ENCODE peak calls at places on chromosome 2, in seven cellular contexts. N is body of pancreas, V is astrocyte of the spinal cord, M is fibroblast of lung, T is transverse colon, K is fibroblast of pulmonary artery, Z is bronchial epithelial cell. H is an unnamed sample.

GRCh38 chr2:55511508-55512124 is 7.9 kb upstream of the CFAP36 start:
- DNase-seq in M (peak), V (peak), Z (peak), K (peak), N (no peak), T (no peak), H (peak)

GRCh38 chr2:24399434-24400206 is 39.3 kb upstream of the ITSN2 start:
- DNase-seq in V (no peak), M (no peak), T (no peak), Z (no peak), N (no peak), K (no peak), H (no peak)

GRCh38 chr2:211351998-211352397 is 795.6 kb downstream of the CPS1 start:
- DNase-seq in Z (peak), K (no peak), T (no peak), M (no peak), N (no peak), V (no peak), H (no peak)

GRCh38 chr2:51790854-51791253 is 758.9 kb upstream of the NRXN1 start:
- DNase-seq in Z (no peak), V (no peak), N (no peak), T (no peak), K (no peak), M (no peak), H (no peak)

GRCh38 chr2:105449083-105449482 is 50.2 kb upstream of the FHL2 start:
- DNase-seq in K (no peak), Z (peak), V (no peak), T (peak), N (no peak), M (no peak), H (no peak)

GRCh38 chr2:24930768-24931167 is 10.7 kb upstream of the ADCY3 start:
- DNase-seq in Z (peak), M (no peak), T (no peak), V (no peak), N (no peak), K (no peak), H (peak)

GRCh38 chr2:146374505-146374904 is 1470.3 kb upstream of the ACVR2A start:
- DNase-seq in K (no peak), V (no peak), N (no peak), T (no peak), Z (peak), M (peak), H (no peak)

GRCh38 chr2:83730258-83730657 is 728.8 kb downstream of the SUCLG1 start:
- DNase-seq in V (no peak), T (no peak), N (no peak), K (peak), M (no peak), Z (peak), H (peak)

GRCh38 chr2:18123211-18123570 is 244.7 kb downstream of the KCNS3 start:
- DNase-seq in V (no peak), M (no peak), K (no peak), T (no peak), N (no peak), Z (no peak), H (no peak)

GRCh38 chr2:108535380-108535677 is 1.1 kb downstream of the LIMS1 start:
- DNase-seq in N (no peak), K (no peak), M (peak), Z (no peak), V (no peak), T (no peak), H (peak)

GRCh38 chr2:97728091-97728596 is 14.8 kb downstream of the ZAP70 start:
- DNase-seq in K (peak), T (no peak), M (peak), Z (peak), N (no peak), V (no peak), H (peak)

GRCh38 chr2:173187911-173188788 is 112.5 kb downstream of the MAP3K20 start:
- DNase-seq in Z (peak), K (peak), N (no peak), V (peak), T (no peak), M (peak), H (peak)

GRCh38 chr2:68934021-68934420 is 18.7 kb downstream of the GKN2 start:
- DNase-seq in K (no peak), T (no peak), V (no peak), N (no peak), Z (no peak), M (no peak), H (no peak)

GRCh38 chr2:169767243-169767888 is 31.3 kb upstream of the SSB start:
- DNase-seq in V (peak), M (peak), T (peak), N (peak), K (peak), Z (peak), H (peak)

GRCh38 chr2:162710282-162710891 is 128.2 kb downstream of the KCNH7 start:
- DNase-seq in N (peak), V (peak), Z (peak), K (no peak), M (no peak), T (peak), H (no peak)

GRCh38 chr2:169734172-169734847 is 678 bp downstream of the KLHL23 start:
- DNase-seq in N (peak), V (peak), K (no peak), T (peak), Z (no peak), M (no peak), H (peak)

GRCh38 chr2:189534854-189535253 is 45.7 kb downstream of the SLC40A1 start:
- DNase-seq in Z (peak), V (peak), M (peak), T (no peak), N (no peak), K (peak), H (peak)

GRCh38 chr2:20050712-20051517 is 513 bp downstream of the LAPTM4A start:
- DNase-seq in N (peak), Z (peak), V (peak), M (peak), T (peak), K (peak), H (no peak)

GRCh38 chr2:116435648-116436047 is 1378.8 kb upstream of the DDX18 start:
- DNase-seq in M (no peak), V (no peak), Z (no peak), T (no peak), K (no peak), N (no peak), H (no peak)

GRCh38 chr2:158600155-158600802 is 143.5 kb downstream of the PKP4 start:
- DNase-seq in V (peak), N (peak), Z (peak), M (peak), K (peak), T (peak), H (peak)

GRCh38 chr2:5668682-5669267 is 23.4 kb upstream of the SOX11 start:
- DNase-seq in K (no peak), M (no peak), Z (no peak), V (no peak), N (no peak), T (no peak), H (no peak)

GRCh38 chr2:31978998-31979397 is 31.8 kb downstream of the MEMO1 start:
- DNase-seq in M (no peak), T (no peak), K (no peak), N (no peak), V (no peak), Z (no peak), H (no peak)

GRCh38 chr2:107622741-107623310 is 203.9 kb upstream of the RGPD4 start:
- DNase-seq in M (no peak), K (no peak), Z (no peak), N (no peak), V (no peak), T (no peak), H (no peak)

GRCh38 chr2:188787661-188788044 is 186.5 kb upstream of the COL3A1 start:
- DNase-seq in N (no peak), Z (no peak), T (no peak), V (peak), K (peak), M (peak), H (peak)

GRCh38 chr2:162838141-162838500 is 446 bp downstream of the KCNH7 start:
- DNase-seq in V (no peak), Z (no peak), N (no peak), M (no peak), T (no peak), K (no peak), H (no peak)

GRCh38 chr2:109545828-109546713 is 67.7 kb downstream of the SEPTIN10 start:
- DNase-seq in K (peak), M (peak), N (peak), V (peak), T (peak), Z (peak), H (peak)

GRCh38 chr2:163736433-163737168 is 793 bp upstream of the FIGN start:
- DNase-seq in T (peak), M (peak), N (peak), K (peak), Z (no peak), V (peak), H (no peak)

GRCh38 chr2:43123486-43123885 is 102.9 kb downstream of the ZFP36L2 start:
- DNase-seq in V (no peak), M (no peak), Z (no peak), K (no peak), N (no peak), T (no peak), H (no peak)

GRCh38 chr2:132540166-132540565 is 123.6 kb downstream of the GPR39 start:
- DNase-seq in T (no peak), K (no peak), N (no peak), M (no peak), V (no peak), Z (no peak), H (no peak)

GRCh38 chr2:156115338-156115737 is 217.2 kb downstream of the NR4A2 start:
- DNase-seq in M (no peak), K (peak), Z (peak), T (no peak), N (no peak), V (peak), H (no peak)

GRCh38 chr2:165674780-165675179 is 119.3 kb downstream of the GALNT3 start:
- DNase-seq in K (no peak), N (peak), Z (no peak), V (no peak), M (no peak), T (no peak), H (no peak)

GRCh38 chr2:38626326-38627031 is 23.8 kb upstream of the HNRNPLL start:
- DNase-seq in K (no peak), T (no peak), M (no peak), V (no peak), N (no peak), Z (no peak), H (no peak)

DNA sequence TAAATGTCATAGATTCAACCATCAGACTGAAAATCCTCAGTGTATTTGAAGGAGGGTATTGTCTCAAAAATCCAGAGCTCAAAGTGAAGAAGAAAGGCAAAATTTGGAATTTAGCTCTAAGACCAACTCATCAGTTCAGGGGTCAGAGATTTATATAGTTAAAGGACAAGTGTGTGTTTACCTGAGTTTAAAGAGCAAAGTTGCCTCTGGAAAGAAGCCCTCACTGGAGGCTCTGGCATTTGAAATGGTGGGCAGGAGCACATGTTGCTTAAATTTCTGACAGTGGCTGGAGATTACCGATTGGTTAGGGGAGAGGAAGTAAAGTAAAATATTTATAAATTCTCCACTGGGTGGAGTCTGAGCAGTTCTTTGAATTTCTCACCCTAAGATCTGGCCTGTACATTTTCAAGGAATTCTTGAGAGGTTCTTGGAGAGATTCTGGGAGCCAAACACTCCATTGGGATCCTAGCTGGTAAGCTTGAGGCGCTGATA is at the start of gene KYNU:
- DNase-seq in N (no peak), K (peak), T (no peak), Z (peak), V (no peak), M (peak), H (peak)
- H3K4me3 ChIP-seq in N (no peak), K (no peak), T (peak), Z (peak), V (no peak), M (no peak), H (no peak)

DNA sequence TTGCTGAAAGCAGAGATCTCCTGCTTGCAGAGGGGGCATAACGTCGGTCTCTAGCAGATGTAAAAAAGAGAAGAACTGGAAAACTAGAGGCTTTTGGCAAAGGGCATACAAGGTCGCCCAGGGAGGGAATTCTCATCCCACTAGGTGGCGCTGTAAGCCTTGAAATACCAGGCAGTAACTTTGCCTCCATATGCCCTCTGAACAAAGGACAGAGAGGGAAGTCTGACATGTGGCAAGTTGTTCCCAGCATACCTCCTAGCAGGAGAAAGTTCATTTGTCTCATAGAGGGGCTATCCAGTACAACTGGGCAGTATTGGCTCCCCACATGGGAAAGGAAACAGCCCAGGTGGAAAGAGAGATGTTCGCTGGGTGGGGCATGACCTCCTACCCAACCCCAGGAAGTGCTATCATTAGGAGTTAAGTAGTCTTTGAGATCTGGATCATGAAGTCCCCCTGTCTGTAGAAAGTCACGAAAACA is 40.0 kb downstream of the STK17B start:
- DNase-seq in T (peak), N (no peak), M (peak), Z (peak), V (peak), K (peak), H (no peak)
- TF ChIP-seq CTCF in T (peak), N (peak), M (peak), Z (peak), V (peak), K (peak), H (no peak)

GRCh38 chr2:216169087-216169486 is 59.9 kb downstream of the XRCC5 start:
- DNase-seq in Z (no peak), T (no peak), V (no peak), M (no peak), K (no peak), N (no peak), H (no peak)

GRCh38 chr2:216170362-216170761 is 61.2 kb downstream of the XRCC5 start:
- DNase-seq in M (no peak), T (no peak), K (no peak), V (no peak), Z (no peak), N (no peak), H (no peak)

GRCh38 chr2:216172493-216172892 is 63.3 kb downstream of the XRCC5 start:
- DNase-seq in K (no peak), V (no peak), T (no peak), Z (no peak), N (no peak), M (no peak), H (no peak)

DNA sequence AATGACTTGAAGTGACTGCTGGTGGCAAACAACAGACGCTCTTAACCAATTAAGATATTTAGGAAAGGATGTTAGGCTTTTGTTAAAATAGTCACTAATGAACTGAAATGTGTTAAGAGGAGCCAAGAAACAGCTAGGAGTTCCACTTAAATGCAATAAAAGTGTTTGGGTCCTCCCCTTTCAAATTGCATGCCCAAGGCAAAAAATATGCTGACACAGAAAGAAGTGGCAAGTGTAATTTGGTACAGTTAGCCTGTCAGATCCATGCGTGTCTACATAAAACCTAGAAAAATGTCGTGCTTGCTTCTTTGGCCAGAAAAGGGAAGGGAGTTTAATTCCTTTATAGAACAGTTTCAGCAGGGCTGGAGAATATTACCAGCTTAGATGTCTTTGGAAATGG is 61.9 kb downstream of the XRCC5 start:
- DNase-seq in N (no peak), V (no peak), Z (no peak), K (no peak), T (no peak), M (no peak), H (no peak)
- H3K4me3 ChIP-seq in N (no peak), V (no peak), Z (no peak), K (no peak), T (no peak), M (no peak), H (no peak)

DNA sequence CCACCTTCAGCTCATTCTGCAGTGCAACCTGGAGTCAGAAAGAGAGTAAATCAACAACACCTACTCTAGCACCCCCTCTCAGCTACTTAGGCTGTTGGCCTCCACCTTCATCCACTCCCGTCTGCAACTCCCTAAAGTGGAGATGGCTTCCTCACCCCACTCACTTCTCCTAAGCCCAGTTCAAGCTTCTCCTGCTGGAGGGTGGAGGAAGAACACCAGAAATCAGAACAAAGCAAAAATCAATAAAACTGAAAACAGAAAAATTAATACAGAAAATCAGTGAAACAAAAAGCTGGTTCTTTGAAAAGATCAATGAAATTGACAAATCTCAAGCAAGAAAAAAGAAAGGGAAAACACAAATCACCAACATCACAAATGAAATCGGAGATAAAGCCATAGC is 191.7 kb downstream of the ANAPC1 start:
- DNase-seq in N (no peak), M (no peak), T (no peak), Z (no peak), V (no peak), K (no peak), H (no peak)
- TF ChIP-seq CTCF in N (peak), M (no peak), T (no peak), Z (no peak), V (peak), K (peak), H (no peak)

DNA sequence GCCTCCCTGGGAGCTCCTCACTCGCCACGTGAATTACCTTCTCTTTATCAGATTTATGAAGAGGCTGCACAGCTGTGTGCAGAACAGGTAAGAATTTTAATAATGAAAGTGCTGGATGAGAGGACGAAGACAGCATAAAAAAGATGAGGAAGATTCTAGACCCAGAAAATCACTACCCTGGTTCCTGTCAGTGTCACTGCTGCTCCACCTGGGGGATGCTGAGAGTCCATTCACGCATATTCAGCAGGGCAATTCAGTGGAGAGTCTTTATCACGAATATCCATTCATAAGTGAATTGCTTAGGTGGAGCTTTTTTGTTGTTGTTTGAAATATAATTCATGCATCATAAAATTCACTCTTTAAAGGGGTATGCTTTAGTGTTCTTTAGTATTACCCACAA is 52.0 kb downstream of the MRPL33 start:
- DNase-seq in M (no peak), T (no peak), Z (no peak), N (no peak), K (no peak), V (no peak), H (no peak)
- H3K4me3 ChIP-seq in M (no peak), T (no peak), Z (no peak), N (no peak), K (no peak), V (no peak), H (no peak)

DNA sequence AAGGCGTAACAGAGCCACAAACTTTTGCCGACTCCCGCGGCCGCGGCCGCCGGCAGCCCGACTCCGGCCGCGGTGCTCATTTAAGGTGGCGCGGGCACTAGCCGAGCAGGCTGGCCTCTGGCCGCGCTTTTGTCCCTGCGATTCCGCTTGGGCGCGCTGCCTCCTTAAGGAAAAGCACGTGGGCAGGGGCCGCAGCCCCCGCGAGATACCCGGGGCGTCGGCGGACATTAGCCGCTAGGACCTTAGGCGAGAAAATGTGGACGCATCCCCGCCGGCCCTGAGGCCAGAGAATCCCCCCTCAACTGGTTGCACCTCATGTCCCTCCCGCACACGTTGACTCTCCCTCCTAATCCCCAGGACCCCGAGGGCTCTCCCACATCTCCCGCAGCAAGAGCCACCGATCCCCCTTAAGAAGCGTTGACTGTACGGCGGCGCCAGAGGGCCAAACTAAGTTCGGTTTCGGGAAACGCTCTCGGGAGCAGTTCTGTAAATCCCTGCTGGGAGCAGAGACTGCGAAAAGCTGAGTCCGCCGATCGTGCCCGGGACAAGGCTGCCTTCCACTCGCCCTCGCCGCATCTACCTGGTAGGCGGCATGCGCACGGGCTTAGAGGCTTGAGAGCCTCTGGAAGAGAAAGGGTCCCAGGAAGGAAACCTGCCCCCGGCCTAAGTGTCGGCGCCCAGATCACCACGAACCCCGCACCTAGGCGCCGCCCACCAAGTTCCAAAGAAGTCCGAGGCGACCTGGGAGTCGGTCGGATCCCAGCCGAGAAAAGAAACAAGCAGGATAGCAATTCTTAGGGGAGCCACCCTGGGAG is 1.8 kb upstream of the SATB2 start:
- DNase-seq in V (peak), K (peak), Z (peak), M (peak), T (peak), N (peak), H (peak)
- TF ChIP-seq CTCF in V (no peak), K (no peak), Z (no peak), M (no peak), T (no peak), N (peak), H (no peak)

H was measured in foreskin fibroblast.